ENCODE peak calls at places on chromosome 12, in seven cellular contexts. S is DND-41; D is islet precursor cell; N is NCI-H2029; P is CD4-positive, CD25-positive, alpha-beta regulatory T cell; L is neural progenitor cell; X is NCI-H1105 treated with DMSO at 0.1 percent for 48 hours. J is an unnamed sample.

GRCh38 chr12:119175115-119175514 is 3.6 kb upstream of the HSPB8 start:
- DNase-seq in S (no peak), D (no peak), N (no peak), P (no peak), L (no peak), X (no peak), J (no peak)

GRCh38 chr12:6928703-6929407 is 1.1 kb downstream of the ATN1 start:
- DNase-seq in S (no peak), D (no peak), N (no peak), P (no peak), L (no peak), X (no peak), J (no peak)

GRCh38 chr12:132445884-132446471 is 44.0 kb upstream of the FBRSL1 start:
- DNase-seq in S (peak), D (peak), N (peak), P (peak), L (peak), X (peak), J (peak)

GRCh38 chr12:12128665-12129064 is 57.9 kb downstream of the BCL2L14 start:
- DNase-seq in S (no peak), D (no peak), N (no peak), P (no peak), L (no peak), X (no peak), J (no peak)

GRCh38 chr12:52280796-52281560 is 6.5 kb downstream of the KRT86 start:
- DNase-seq in S (no peak), D (peak), N (no peak), P (no peak), L (no peak), X (no peak), J (no peak)

GRCh38 chr12:51345681-51346080 is 798 bp downstream of the CELA1 start:
- DNase-seq in S (no peak), D (peak), N (no peak), P (no peak), L (no peak), X (no peak), J (no peak)

GRCh38 chr12:116489116-116489515 is 70.1 kb upstream of the MAP1LC3B2 start:
- DNase-seq in S (no peak), D (no peak), N (no peak), P (no peak), L (no peak), X (no peak), J (no peak)

GRCh38 chr12:113040722-113041168 is 15.8 kb upstream of the DTX1 start:
- DNase-seq in S (no peak), D (peak), N (no peak), P (no peak), L (no peak), X (no peak), J (no peak)

GRCh38 chr12:62375603-62376002 is 91.0 kb upstream of the MON2 start:
- DNase-seq in S (no peak), D (no peak), N (no peak), P (no peak), L (no peak), X (no peak), J (no peak)

GRCh38 chr12:121989266-121989950 is 32.3 kb upstream of the BCL7A start:
- DNase-seq in S (no peak), D (no peak), N (no peak), P (no peak), L (no peak), X (peak), J (peak)

GRCh38 chr12:42798811-42799438 is 209.4 kb upstream of the PRICKLE1 start:
- DNase-seq in S (no peak), D (peak), N (no peak), P (no peak), L (no peak), X (no peak), J (no peak)

GRCh38 chr12:20212658-20213387 is 155.5 kb upstream of the PDE3A start:
- DNase-seq in S (no peak), D (peak), N (peak), P (no peak), L (peak), X (peak), J (peak)

GRCh38 chr12:104573-105081 is 38.1 kb downstream of the IQSEC3 start:
- DNase-seq in S (peak), D (no peak), N (peak), P (peak), L (peak), X (peak), J (no peak)

GRCh38 chr12:124694250-124694649 is 126.8 kb upstream of the NCOR2 start:
- DNase-seq in S (peak), D (no peak), N (no peak), P (no peak), L (no peak), X (no peak), J (no peak)